ENCODE peak calls at places on chromosome 4, in five cellular contexts. T, N, S, B and C are unnamed samples.

GRCh38 chr4:94489075-94489474 is 37.3 kb downstream of the PDLIM5 start:
- ATAC-seq in T (no peak), B (no peak), N (no peak), S (no peak), C (no peak)

GRCh38 chr4:147328756-147329446 is 152.0 kb upstream of the EDNRA start:
- ATAC-seq in S (no peak), T (no peak), B (no peak), N (no peak), C (no peak)

GRCh38 chr4:47032405-47033106 is 1.2 kb downstream of the GABRB1 start:
- ATAC-seq in S (peak), T (peak), B (peak), N (peak), C (peak)

GRCh38 chr4:163085085-163085484 is 81.6 kb downstream of the NAF1 start:
- ATAC-seq in S (no peak), N (no peak), T (no peak), B (no peak), C (no peak)

GRCh38 chr4:41006141-41006540 is 208.2 kb downstream of the APBB2 start:
- ATAC-seq in N (no peak), B (no peak), S (no peak), T (no peak), C (no peak)

GRCh38 chr4:150268444-150268843 is 190.2 kb downstream of the DCLK2 start:
- ATAC-seq in S (no peak), B (no peak), N (no peak), T (no peak), C (no peak)

GRCh38 chr4:86685401-86685800 is 91.3 kb downstream of the PTPN13 start:
- ATAC-seq in B (no peak), T (no peak), N (no peak), S (no peak), C (peak)

GRCh38 chr4:41478518-41478917 is 59.4 kb upstream of the LIMCH1 start:
- ATAC-seq in B (no peak), S (no peak), N (no peak), T (no peak), C (no peak)

GRCh38 chr4:145786261-145786660 is 106.3 kb downstream of the C4orf51 start:
- ATAC-seq in T (no peak), B (no peak), S (no peak), N (no peak), C (no peak)

GRCh38 chr4:149997881-149998421 is 80.3 kb upstream of the DCLK2 start:
- ATAC-seq in S (no peak), N (no peak), B (peak), T (peak), C (no peak)

GRCh38 chr4:112593438-112594133 is 43.1 kb downstream of the ZGRF1 start:
- ATAC-seq in N (no peak), B (no peak), T (no peak), S (no peak), C (no peak)

GRCh38 chr4:113692809-113693411 is 68.6 kb downstream of the CAMK2D start:
- ATAC-seq in T (peak), N (no peak), S (no peak), B (peak), C (no peak)

GRCh38 chr4:95204267-95204835 is 344.4 kb downstream of the UNC5C start:
- ATAC-seq in S (no peak), T (no peak), B (no peak), N (no peak), C (no peak)

GRCh38 chr4:77938560-77938959 is 75.9 kb downstream of the MRPL1 start:
- ATAC-seq in N (no peak), S (no peak), B (no peak), T (no peak), C (no peak)

GRCh38 chr4:173529505-173530325 is at the start of gene HAND2:
- ATAC-seq in N (no peak), B (no peak), T (no peak), S (peak), C (peak)

GRCh38 chr4:25481648-25482047 is 104.6 kb downstream of the ANAPC4 start:
- ATAC-seq in B (no peak), N (no peak), S (no peak), T (no peak), C (no peak)

GRCh38 chr4:161702287-161702686 is 461.5 kb downstream of the FSTL5 start:
- ATAC-seq in N (no peak), B (no peak), S (no peak), T (no peak), C (no peak)

GRCh38 chr4:80172203-80172602 is 25.1 kb upstream of the PRDM8 start:
- ATAC-seq in N (no peak), S (no peak), B (peak), T (peak), C (no peak)

GRCh38 chr4:65669008-65669971 is 999 bp downstream of the EPHA5 start:
- ATAC-seq in S (peak), B (no peak), N (no peak), T (no peak), C (no peak)